ENCODE peak calls at places on chromosome 5, in six cellular contexts. One of them, this sample, is unnamed.

GRCh38 chr5:143566139-143566538 is 162.7 kb upstream of the NR3C1 start:
- DNase-seq in H1: no peak
- DNase-seq in A549: no peak
- DNase-seq in HepG2: no peak
- DNase-seq in K562: no peak
- DNase-seq in ovary: no peak
- DNase-seq in this sample: no peak

GRCh38 chr5:147822686-147823491 is 8.6 kb downstream of the SPINK1 start:
- DNase-seq in H1: no peak
- DNase-seq in A549: peak; percentile 18
- DNase-seq in HepG2: peak; percentile 17
- DNase-seq in K562: no peak
- DNase-seq in ovary: no peak
- DNase-seq in this sample: no peak

GRCh38 chr5:16673241-16673998 is 56.6 kb upstream of the RETREG1 start:
- DNase-seq in H1: no peak
- DNase-seq in A549: no peak
- DNase-seq in HepG2: no peak
- DNase-seq in K562: no peak
- DNase-seq in ovary: no peak
- DNase-seq in this sample: no peak

GRCh38 chr5:35430381-35431162 is 187.1 kb upstream of the SPEF2 start:
- DNase-seq in H1: no peak
- DNase-seq in A549: no peak
- DNase-seq in HepG2: no peak
- DNase-seq in K562: no peak
- DNase-seq in ovary: no peak
- DNase-seq in this sample: no peak

GRCh38 chr5:50738864-50739263 is 72.4 kb downstream of the PARP8 start:
- DNase-seq in H1: no peak
- DNase-seq in A549: no peak
- DNase-seq in HepG2: no peak
- DNase-seq in K562: no peak
- DNase-seq in ovary: no peak
- DNase-seq in this sample: no peak

GRCh38 chr5:97135868-97136267 is 6.5 kb downstream of the LIX1 start:
- DNase-seq in H1: no peak
- DNase-seq in A549: no peak
- DNase-seq in HepG2: no peak
- DNase-seq in K562: no peak
- DNase-seq in ovary: no peak
- DNase-seq in this sample: no peak

GRCh38 chr5:90037646-90038045 is 371.9 kb downstream of the CETN3 start:
- DNase-seq in H1: no peak
- DNase-seq in A549: no peak
- DNase-seq in HepG2: no peak
- DNase-seq in K562: no peak
- DNase-seq in ovary: no peak
- DNase-seq in this sample: no peak

GRCh38 chr5:39355324-39355723 is 9.0 kb downstream of the C9 start:
- DNase-seq in H1: no peak
- DNase-seq in A549: no peak
- DNase-seq in HepG2: no peak
- DNase-seq in K562: no peak
- DNase-seq in ovary: no peak
- DNase-seq in this sample: no peak

GRCh38 chr5:136082390-136083193 is 50.1 kb upstream of the SMAD5 start:
- DNase-seq in H1: peak; percentile 92
- DNase-seq in A549: peak; percentile 76
- DNase-seq in HepG2: peak; percentile 59
- DNase-seq in K562: peak; percentile 76
- DNase-seq in ovary: peak; percentile 87
- DNase-seq in this sample: no peak

GRCh38 chr5:73969195-73970059 is 343.4 kb downstream of the ARHGEF28 start:
- DNase-seq in H1: no peak
- DNase-seq in A549: no peak
- DNase-seq in HepG2: no peak
- DNase-seq in K562: no peak
- DNase-seq in ovary: no peak
- DNase-seq in this sample: no peak

GRCh38 chr5:102865510-102866314 is 110.6 kb downstream of the PAM start:
- DNase-seq in H1: peak; percentile 78
- DNase-seq in A549: peak; percentile 17
- DNase-seq in HepG2: no peak
- DNase-seq in K562: no peak
- DNase-seq in ovary: peak; percentile 74
- DNase-seq in this sample: peak; percentile 78

GRCh38 chr5:124677376-124677998 is 69.0 kb downstream of the ZNF608 start:
- DNase-seq in H1: no peak
- DNase-seq in A549: no peak
- DNase-seq in HepG2: no peak
- DNase-seq in K562: no peak
- DNase-seq in ovary: no peak
- DNase-seq in this sample: no peak

GRCh38 chr5:137097203-137097602 is 401.9 kb downstream of the SPOCK1 start:
- DNase-seq in H1: no peak
- DNase-seq in A549: no peak
- DNase-seq in HepG2: no peak
- DNase-seq in K562: no peak
- DNase-seq in ovary: no peak
- DNase-seq in this sample: no peak

GRCh38 chr5:176803943-176804498 is 6.3 kb upstream of the UNC5A start:
- DNase-seq in H1: peak; percentile 86
- DNase-seq in A549: no peak
- DNase-seq in HepG2: no peak
- DNase-seq in K562: peak; percentile 50
- DNase-seq in ovary: no peak
- DNase-seq in this sample: no peak

GRCh38 chr5:1594336-1595106 is 70.8 kb upstream of the LPCAT1 start:
- DNase-seq in H1: peak; percentile 94
- DNase-seq in A549: peak; percentile 41
- DNase-seq in HepG2: peak; percentile 87
- DNase-seq in K562: peak; percentile 91
- DNase-seq in ovary: peak; percentile 78
- DNase-seq in this sample: no peak

GRCh38 chr5:82417776-82418607 is 139.8 kb upstream of the RPS23 start:
- DNase-seq in H1: no peak
- DNase-seq in A549: no peak
- DNase-seq in HepG2: no peak
- DNase-seq in K562: no peak
- DNase-seq in ovary: no peak
- DNase-seq in this sample: no peak

GRCh38 chr5:152374711-152375275 is 30.3 kb downstream of the NMUR2 start:
- DNase-seq in H1: no peak
- DNase-seq in A549: no peak
- DNase-seq in HepG2: no peak
- DNase-seq in K562: no peak
- DNase-seq in ovary: no peak
- DNase-seq in this sample: no peak

GRCh38 chr5:149135536-149136201 is 5.6 kb upstream of the ABLIM3 start:
- DNase-seq in H1: no peak
- DNase-seq in A549: no peak
- DNase-seq in HepG2: no peak
- DNase-seq in K562: no peak
- DNase-seq in ovary: no peak
- DNase-seq in this sample: no peak

GRCh38 chr5:58620336-58620735 is 37.5 kb downstream of the RAB3C start:
- DNase-seq in H1: no peak
- DNase-seq in A549: no peak
- DNase-seq in HepG2: no peak
- DNase-seq in K562: no peak
- DNase-seq in ovary: no peak
- DNase-seq in this sample: no peak

GRCh38 chr5:58622884-58623871 is 40.3 kb downstream of the RAB3C start:
- DNase-seq in H1: no peak
- DNase-seq in A549: no peak
- DNase-seq in HepG2: no peak
- DNase-seq in K562: no peak
- DNase-seq in ovary: no peak
- DNase-seq in this sample: no peak

GRCh38 chr5:58615931-58616330 is 33.1 kb downstream of the RAB3C start:
- DNase-seq in H1: no peak
- DNase-seq in A549: no peak
- DNase-seq in HepG2: no peak
- DNase-seq in K562: no peak
- DNase-seq in ovary: no peak
- DNase-seq in this sample: no peak

DNA sequence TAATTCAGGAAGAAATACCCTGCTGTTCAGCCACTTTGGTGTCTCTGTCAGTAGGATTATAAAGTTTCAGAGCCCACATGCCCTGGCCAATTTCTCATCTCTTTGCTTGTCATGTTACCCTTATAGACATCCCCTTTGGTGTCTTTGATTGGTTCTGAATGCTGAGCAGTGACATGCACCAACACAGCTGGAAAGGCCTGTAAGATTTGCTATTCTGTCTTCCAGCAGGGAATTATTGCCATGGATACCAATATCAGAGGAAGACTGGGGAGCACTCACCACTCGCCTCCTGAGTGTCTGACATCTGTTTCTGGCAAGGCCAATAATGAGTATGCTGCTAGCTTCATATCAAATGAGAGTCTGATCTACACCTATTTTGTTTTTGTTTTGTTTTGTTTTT is 34.4 kb downstream of the RAB3C start:
- DNase-seq in H1: no peak
- DNase-seq in A549: no peak
- DNase-seq in HepG2: no peak
- DNase-seq in K562: no peak
- DNase-seq in ovary: no peak
- DNase-seq in this sample: no peak
- TF ChIP-seq EP300 in H1: no peak
- TF ChIP-seq EP300 in A549: no peak
- TF ChIP-seq EP300 in HepG2: no peak
- TF ChIP-seq EP300 in K562: no peak
- TF ChIP-seq EP300 in ovary: no peak
- TF ChIP-seq EP300 in this sample: no peak

DNA sequence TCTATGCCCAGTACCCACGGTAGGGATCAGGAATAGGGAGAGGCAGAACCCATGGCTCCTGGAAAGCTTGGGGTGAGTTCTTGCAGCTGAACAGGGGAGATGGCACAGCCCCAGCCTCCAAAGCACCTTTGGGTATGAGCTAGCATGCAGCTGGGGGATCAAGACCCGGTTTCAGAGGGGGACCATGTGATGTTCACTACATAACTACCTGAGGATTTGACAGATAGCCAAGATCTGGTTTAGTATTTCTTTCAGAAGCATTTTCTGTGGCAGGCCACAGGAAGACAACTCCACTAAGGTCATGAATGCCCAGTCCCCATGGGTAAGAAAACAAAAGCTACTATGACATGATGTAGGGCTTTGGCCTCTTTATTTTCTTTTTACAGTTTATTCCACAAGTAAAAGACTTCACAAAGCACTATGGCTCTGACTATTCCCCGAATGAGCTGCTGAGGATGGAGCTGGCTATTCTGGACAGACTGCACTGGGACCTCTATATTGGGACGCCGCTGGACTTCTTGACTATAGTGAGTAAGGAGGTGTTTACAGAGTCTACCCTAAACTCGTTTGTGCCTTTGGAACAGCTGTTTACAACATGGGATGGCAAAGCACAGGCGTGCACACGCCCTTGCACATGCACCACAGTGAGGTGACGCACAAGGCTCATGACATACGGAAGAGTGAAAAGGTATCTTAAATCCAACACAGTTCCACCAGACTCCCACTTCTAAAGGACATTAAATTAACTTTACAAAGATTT is 3.4 kb downstream of the CCNI2 start:
- DNase-seq in H1: peak; percentile 33
- DNase-seq in A549: no peak
- DNase-seq in HepG2: no peak
- DNase-seq in K562: no peak
- DNase-seq in ovary: no peak
- DNase-seq in this sample: no peak
- H3K4me3 ChIP-seq in H1: no peak overlapping the region
- H3K4me3 ChIP-seq in A549: no peak overlapping the region
- H3K4me3 ChIP-seq in HepG2: no peak overlapping the region
- H3K4me3 ChIP-seq in K562: no peak overlapping the region
- H3K4me3 ChIP-seq in ovary: no peak overlapping the region
- H3K4me3 ChIP-seq in this sample: no peak overlapping the region

DNA sequence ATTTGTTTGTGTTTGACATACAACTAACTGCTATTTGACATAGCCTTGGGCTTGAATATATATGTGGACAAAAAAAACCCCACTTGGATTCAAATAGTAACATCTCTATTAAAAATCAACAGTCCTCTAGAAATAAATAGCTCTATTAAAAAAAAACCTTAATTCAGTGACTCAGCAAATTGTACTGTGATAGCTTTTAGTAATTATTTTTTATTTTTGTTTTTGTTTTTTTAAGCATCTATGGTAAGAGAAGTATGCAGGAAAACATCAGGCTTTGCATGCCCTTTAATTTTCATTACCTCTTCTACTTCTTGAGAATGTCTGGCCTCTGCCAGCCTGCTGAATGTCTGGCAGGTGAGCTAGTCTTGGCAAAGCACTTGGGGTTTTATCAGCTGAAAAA is 300.7 kb downstream of the NPR3 start:
- DNase-seq in H1: no peak
- DNase-seq in A549: no peak
- DNase-seq in HepG2: no peak
- DNase-seq in K562: no peak
- DNase-seq in ovary: no peak
- DNase-seq in this sample: no peak
- TF ChIP-seq EP300 in H1: no peak
- TF ChIP-seq EP300 in A549: no peak
- TF ChIP-seq EP300 in HepG2: no peak
- TF ChIP-seq EP300 in K562: no peak
- TF ChIP-seq EP300 in ovary: no peak
- TF ChIP-seq EP300 in this sample: no peak

GRCh38 chr5:55895276-55895675 is 44.1 kb downstream of the IL31RA start:
- DNase-seq in H1: no peak
- DNase-seq in A549: no peak
- DNase-seq in HepG2: no peak
- DNase-seq in K562: no peak
- DNase-seq in ovary: no peak
- DNase-seq in this sample: no peak

GRCh38 chr5:55892479-55892878 is 41.3 kb downstream of the IL31RA start:
- DNase-seq in H1: no peak
- DNase-seq in A549: no peak
- DNase-seq in HepG2: no peak
- DNase-seq in K562: no peak
- DNase-seq in ovary: no peak
- DNase-seq in this sample: no peak

GRCh38 chr5:55896663-55897062 is 45.5 kb downstream of the IL31RA start:
- DNase-seq in H1: no peak
- DNase-seq in A549: no peak
- DNase-seq in HepG2: no peak
- DNase-seq in K562: no peak
- DNase-seq in ovary: no peak
- DNase-seq in this sample: no peak

GRCh38 chr5:55896238-55896637 is 45.1 kb downstream of the IL31RA start:
- DNase-seq in H1: no peak
- DNase-seq in A549: no peak
- DNase-seq in HepG2: no peak
- DNase-seq in K562: no peak
- DNase-seq in ovary: no peak
- DNase-seq in this sample: no peak

DNA sequence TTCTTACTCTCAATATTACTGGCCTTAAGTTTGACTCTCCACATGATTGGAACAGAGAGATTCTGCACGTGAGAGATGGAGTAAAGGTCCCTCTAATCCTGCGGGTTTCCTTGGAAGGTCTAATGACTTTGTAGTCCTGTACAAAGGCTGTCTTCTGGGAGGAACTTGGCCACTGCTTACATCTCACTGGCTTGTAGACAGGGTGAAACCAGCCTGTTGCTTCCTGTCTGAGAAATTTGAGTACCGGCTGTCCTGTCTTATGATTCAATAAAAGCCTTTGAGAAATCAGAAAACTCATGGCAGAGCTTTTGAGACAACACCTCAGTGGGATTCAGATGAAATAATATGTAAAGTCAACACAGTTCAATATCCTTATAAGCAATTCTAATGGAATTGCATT is 43.0 kb downstream of the IL31RA start:
- DNase-seq in H1: no peak
- DNase-seq in A549: no peak
- DNase-seq in HepG2: no peak
- DNase-seq in K562: no peak
- DNase-seq in ovary: no peak
- DNase-seq in this sample: no peak
- H3K4me3 ChIP-seq in H1: no peak overlapping the region
- H3K4me3 ChIP-seq in A549: no peak overlapping the region
- H3K4me3 ChIP-seq in HepG2: no peak overlapping the region
- H3K4me3 ChIP-seq in K562: no peak overlapping the region
- H3K4me3 ChIP-seq in ovary: no peak overlapping the region
- H3K4me3 ChIP-seq in this sample: no peak overlapping the region